ENCODE peak calls at places on chromosomes 1 and 21, in seven cellular contexts. Q is PC-3; E is CD8-positive, alpha-beta T cell; P is hepatocyte; N is OCI-LY7; F is colonic mucosa; Y is IMR-90. X is an unnamed sample.

GRCh38 chr1:88462481-88463261 is 221.4 kb upstream of the PKN2 start:
- DNase-seq in F (no peak), P (peak; percentile 75), N (no peak), Q (peak; percentile 17), Y (peak; percentile 17), E (no peak), X (no peak)

GRCh38 chr1:201085902-201086735 is 26.1 kb downstream of the CACNA1S start:
- DNase-seq in Y (peak; percentile 33), F (peak; percentile 59), E (peak; percentile 6), P (peak; percentile 70), N (peak; percentile 33), Q (peak; percentile 97), X (peak; percentile 30)

GRCh38 chr1:230191839-230192238 is 124.8 kb downstream of the GALNT2 start:
- DNase-seq in Y (no peak), E (no peak), P (no peak), F (no peak), Q (no peak), N (no peak), X (no peak)

GRCh38 chr1:227654858-227655752 is 80.0 kb downstream of the JMJD4 start:
- DNase-seq in E (no peak), Q (peak; percentile 9), F (no peak), P (no peak), N (peak; percentile 10), Y (no peak), X (peak; percentile 4)

GRCh38 chr1:19597463-19598309 is 46.4 kb upstream of the NBL1 start:
- DNase-seq in P (peak; percentile 61), Q (peak; percentile 17), F (peak; percentile 56), E (peak; percentile 49), N (no peak), Y (peak; percentile 47), X (no peak)

GRCh38 chr1:245173446-245174178 is 18.8 kb downstream of the KIF26B start:
- DNase-seq in E (no peak), Q (peak; percentile 44), N (no peak), Y (no peak), P (peak; percentile 28), F (no peak), X (no peak)

GRCh38 chr1:221766210-221766609 is 24.3 kb upstream of the DUSP10 start:
- DNase-seq in P (no peak), Y (peak; percentile 83), F (no peak), N (no peak), E (no peak), Q (no peak), X (no peak)

GRCh38 chr1:234375672-234376071 is 2.4 kb downstream of the COA6 start:
- DNase-seq in N (no peak), Y (no peak), E (no peak), Q (no peak), P (no peak), F (no peak), X (no peak)

GRCh38 chr1:200428482-200429205 is 18.8 kb upstream of the ZNF281 start:
- DNase-seq in E (no peak), F (no peak), Q (peak; percentile 62), Y (peak; percentile 68), P (no peak), N (no peak), X (no peak)

GRCh38 chr1:51878307-51878615 is 266 bp downstream of the NRDC start:
- DNase-seq in P (no peak), F (no peak), Y (no peak), Q (no peak), N (no peak), E (no peak), X (no peak)

GRCh38 chr1:34165422-34165921 is 442 bp upstream of the CSMD2 start:
- DNase-seq in Y (no peak), E (no peak), N (no peak), F (no peak), P (no peak), Q (no peak), X (no peak)

GRCh38 chr1:98045211-98046030 is 124.6 kb upstream of the DPYD start:
- DNase-seq in E (no peak), F (no peak), Y (peak; percentile 62), P (no peak), N (no peak), Q (no peak), X (peak; percentile 60)

GRCh38 chr1:98051065-98051675 is 130.3 kb upstream of the DPYD start:
- DNase-seq in P (peak; percentile 78), Y (peak; percentile 83), F (peak; percentile 74), Q (peak; percentile 94), N (peak; percentile 61), E (peak; percentile 45), X (no peak)

GRCh38 chr1:98046031-98046641 is 125.3 kb upstream of the DPYD start:
- DNase-seq in E (no peak), N (no peak), F (no peak), P (peak; percentile 15), Q (no peak), Y (peak; percentile 51), X (no peak)

GRCh38 chr1:98049370-98050115 is 128.7 kb upstream of the DPYD start:
- DNase-seq in N (no peak), Q (no peak), F (no peak), E (no peak), P (no peak), Y (peak; percentile 38), X (no peak)

GRCh38 chr1:98048234-98048633 is 127.4 kb upstream of the DPYD start:
- DNase-seq in P (peak; percentile 89), F (peak; percentile 69), Y (peak; percentile 92), Q (peak; percentile 70), N (peak; percentile 1), E (peak; percentile 38), X (peak; percentile 68)
- TF ChIP-seq CTCF in P (no peak), F (no peak), Y (peak; percentile 19), Q (no peak), N (no peak), E (no peak), X (peak; percentile 21)

GRCh38 chr21:38505654-38506523 is 7.6 kb upstream of the ERG start:
- DNase-seq in Y (peak; percentile 71), F (peak; percentile 71), E (no peak), N (peak; percentile 48), P (peak; percentile 78), Q (peak; percentile 85), X (peak; percentile 41)

GRCh38 chr21:38507374-38507942 is 9.2 kb upstream of the ERG start:
- DNase-seq in Y (no peak), P (no peak), F (no peak), N (no peak), E (no peak), Q (no peak), X (no peak)

GRCh38 chr21:38503588-38503987 is 5.3 kb upstream of the ERG start:
- DNase-seq in P (no peak), Q (no peak), E (no peak), F (no peak), Y (peak; percentile 3), N (no peak), X (peak; percentile 49)

GRCh38 chr21:38506606-38507331 is 8.5 kb upstream of the ERG start:
- DNase-seq in Q (no peak), P (no peak), E (no peak), Y (no peak), N (no peak), F (peak; percentile 74), X (no peak)

GRCh38 chr21:38504056-38504455 is 5.8 kb upstream of the ERG start:
- DNase-seq in Q (no peak), E (no peak), P (no peak), F (no peak), Y (no peak), N (no peak), X (no peak)
- H3K4me1 ChIP-seq in Q (no peaks in the 10 kb centered on the region), E (no peaks in the 10 kb centered on the region), P (peaks cover 4% of the 10 kb centered on the region), F (peaks cover 4% of the 10 kb centered on the region), Y (no peaks in the 10 kb centered on the region), N (no peaks in the 10 kb centered on the region), X (peaks cover 21% of the 10 kb centered on the region)

GRCh38 chr1:108316545-108316944 is 72.7 kb upstream of the NBPF4 start:
- DNase-seq in F (no peak), Q (peak; percentile 65), E (no peak), P (no peak), Y (peak; percentile 4), N (no peak), X (no peak)
- TF ChIP-seq CTCF in F (peak; percentile 19), Q (peak; percentile 68), E (no peak), P (peak; percentile 28), Y (peak; percentile 28), N (peak; percentile 43), X (peak; percentile 51)

DNA sequence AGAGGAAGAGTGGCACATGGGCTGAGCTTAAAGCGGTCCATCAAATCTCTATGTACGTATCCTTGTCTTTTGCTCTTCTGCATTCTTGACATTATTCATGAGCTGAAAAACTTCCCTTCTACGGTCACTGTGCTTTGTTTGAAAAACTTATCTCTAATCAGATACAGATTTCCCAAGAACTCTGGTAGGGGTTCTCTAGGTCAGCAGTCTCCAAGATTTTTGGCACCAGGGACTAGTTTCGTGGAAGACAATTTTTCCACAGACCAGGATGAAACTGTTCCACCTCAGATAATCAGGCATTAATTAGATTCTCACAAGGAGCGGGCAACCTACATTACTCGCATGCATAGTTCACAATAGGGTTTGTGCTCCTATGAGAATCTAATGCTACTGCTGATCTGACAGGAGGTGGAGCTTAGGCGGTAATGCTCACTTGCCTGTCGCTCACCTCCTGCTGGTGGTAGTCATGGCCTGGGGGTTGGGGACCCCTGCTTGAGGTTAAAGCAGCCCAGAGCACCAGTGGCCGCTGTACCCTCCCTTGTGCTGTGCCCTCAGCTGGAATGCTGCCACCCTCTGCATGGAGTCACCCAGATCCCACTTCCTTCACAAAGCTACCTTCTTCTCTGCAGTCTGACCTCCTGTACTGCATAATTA is 30.7 kb downstream of the AK2 start:
- DNase-seq in Y (no peak), E (no peak), N (no peak), F (no peak), P (no peak), Q (no peak), X (no peak)
- H3K4me1 ChIP-seq in Y (peaks cover 22% of the 10 kb centered on the region), E (no peaks in the 10 kb centered on the region), N (no peaks in the 10 kb centered on the region), F (peaks cover 3% of the 10 kb centered on the region), P (peaks cover 6% of the 10 kb centered on the region), Q (peaks cover 48% of the 10 kb centered on the region), X (peaks cover 41% of the 10 kb centered on the region)

GRCh38 chr1:40958210-40958609 is 21.3 kb upstream of the CTPS1 start:
- DNase-seq in Y (no peak), F (no peak), N (no peak), P (no peak), E (no peak), Q (no peak), X (no peak)

GRCh38 chr1:40951943-40952743 is 27.4 kb upstream of the CTPS1 start:
- DNase-seq in N (peak; percentile 56), Q (peak; percentile 87), E (peak; percentile 25), F (peak; percentile 75), Y (peak; percentile 29), P (peak; percentile 84), X (peak; percentile 37)

GRCh38 chr1:40955266-40955665 is 24.2 kb upstream of the CTPS1 start:
- DNase-seq in P (no peak), F (no peak), N (no peak), E (no peak), Q (peak; percentile 31), Y (no peak), X (no peak)

GRCh38 chr1:40952744-40953315 is 26.7 kb upstream of the CTPS1 start:
- DNase-seq in Q (no peak), F (no peak), P (no peak), Y (no peak), E (no peak), N (no peak), X (no peak)

GRCh38 chr1:40956397-40956796 is 23.1 kb upstream of the CTPS1 start:
- DNase-seq in P (no peak), E (no peak), N (no peak), Y (no peak), F (no peak), Q (peak; percentile 64), X (no peak)
- TF ChIP-seq CTCF in P (no peak), E (no peak), N (no peak), Y (no peak), F (no peak), Q (no peak), X (no peak)